ENCODE peak calls at places on chromosomes 13 and 19, in eight cellular contexts. One of them, this sample, is unnamed.

GRCh38 chr13:75402787-75403186 is 79.2 kb downstream of the TBC1D4 start:
- DNase-seq in stimulated activated CD8-positive, alpha-beta memory T cell treated with anti-CD3 and anti-CD28 coated beads, Interleukin-15, amount 100 ng/mL, for 4 hours: no peak
- DNase-seq in HS-5: no peak
- DNase-seq in cardiac fibroblast: no peak
- DNase-seq in stomach: no peak
- DNase-seq in cardiac muscle cell: no peak
- DNase-seq in BJ: no peak
- DNase-seq in astrocyte of the spinal cord: no peak
- DNase-seq in this sample: no peak

GRCh38 chr13:30827578-30827925 is 78.5 kb upstream of the MEDAG start:
- DNase-seq in stimulated activated CD8-positive, alpha-beta memory T cell treated with anti-CD3 and anti-CD28 coated beads, Interleukin-15, amount 100 ng/mL, for 4 hours: no peak
- DNase-seq in BJ: no peak
- DNase-seq in astrocyte of the spinal cord: no peak
- DNase-seq in cardiac fibroblast: no peak
- DNase-seq in cardiac muscle cell: no peak
- DNase-seq in HS-5: no peak
- DNase-seq in stomach: no peak
- DNase-seq in this sample: no peak

GRCh38 chr13:113935523-113935922 is 38.4 kb downstream of the C13orf46 start:
- DNase-seq in BJ: no peak
- DNase-seq in stomach: no peak
- DNase-seq in cardiac fibroblast: no peak
- DNase-seq in astrocyte of the spinal cord: no peak
- DNase-seq in cardiac muscle cell: no peak
- DNase-seq in stimulated activated CD8-positive, alpha-beta memory T cell treated with anti-CD3 and anti-CD28 coated beads, Interleukin-15, amount 100 ng/mL, for 4 hours: no peak
- DNase-seq in HS-5: no peak
- DNase-seq in this sample: no peak

GRCh38 chr13:21567714-21568113 is 36.3 kb downstream of the MICU2 start:
- DNase-seq in HS-5: no peak
- DNase-seq in BJ: no peak
- DNase-seq in astrocyte of the spinal cord: no peak
- DNase-seq in stimulated activated CD8-positive, alpha-beta memory T cell treated with anti-CD3 and anti-CD28 coated beads, Interleukin-15, amount 100 ng/mL, for 4 hours: no peak
- DNase-seq in cardiac muscle cell: peak
- DNase-seq in cardiac fibroblast: peak
- DNase-seq in stomach: no peak
- DNase-seq in this sample: no peak

GRCh38 chr19:49147923-49148682 is 7.1 kb downstream of the HRC start:
- DNase-seq in BJ: no peak
- DNase-seq in stomach: no peak
- DNase-seq in cardiac muscle cell: no peak
- DNase-seq in stimulated activated CD8-positive, alpha-beta memory T cell treated with anti-CD3 and anti-CD28 coated beads, Interleukin-15, amount 100 ng/mL, for 4 hours: no peak
- DNase-seq in cardiac fibroblast: no peak
- DNase-seq in astrocyte of the spinal cord: no peak
- DNase-seq in HS-5: no peak
- DNase-seq in this sample: no peak

GRCh38 chr19:55669418-55670279 is 5.4 kb upstream of the EPN1 start:
- DNase-seq in stomach: no peak
- DNase-seq in HS-5: no peak
- DNase-seq in astrocyte of the spinal cord: no peak
- DNase-seq in cardiac fibroblast: no peak
- DNase-seq in cardiac muscle cell: no peak
- DNase-seq in BJ: no peak
- DNase-seq in stimulated activated CD8-positive, alpha-beta memory T cell treated with anti-CD3 and anti-CD28 coated beads, Interleukin-15, amount 100 ng/mL, for 4 hours: no peak
- DNase-seq in this sample: no peak

GRCh38 chr13:41707192-41707858 is 250.0 kb downstream of the RGCC start:
- DNase-seq in stomach: no peak
- DNase-seq in cardiac fibroblast: no peak
- DNase-seq in cardiac muscle cell: peak
- DNase-seq in astrocyte of the spinal cord: no peak
- DNase-seq in HS-5: no peak
- DNase-seq in stimulated activated CD8-positive, alpha-beta memory T cell treated with anti-CD3 and anti-CD28 coated beads, Interleukin-15, amount 100 ng/mL, for 4 hours: no peak
- DNase-seq in BJ: no peak
- DNase-seq in this sample: no peak

GRCh38 chr19:30253581-30253996 is 118.6 kb upstream of the ZNF536 start:
- DNase-seq in BJ: peak
- DNase-seq in HS-5: peak
- DNase-seq in stimulated activated CD8-positive, alpha-beta memory T cell treated with anti-CD3 and anti-CD28 coated beads, Interleukin-15, amount 100 ng/mL, for 4 hours: no peak
- DNase-seq in astrocyte of the spinal cord: no peak
- DNase-seq in cardiac muscle cell: no peak
- DNase-seq in cardiac fibroblast: no peak
- DNase-seq in stomach: no peak
- DNase-seq in this sample: no peak

GRCh38 chr13:114281351-114282142 is at the start of gene UPF3A:
- DNase-seq in cardiac fibroblast: peak
- DNase-seq in BJ: peak
- DNase-seq in stimulated activated CD8-positive, alpha-beta memory T cell treated with anti-CD3 and anti-CD28 coated beads, Interleukin-15, amount 100 ng/mL, for 4 hours: peak
- DNase-seq in astrocyte of the spinal cord: peak
- DNase-seq in HS-5: peak
- DNase-seq in cardiac muscle cell: peak
- DNase-seq in stomach: peak
- DNase-seq in this sample: peak

GRCh38 chr19:4547303-4548237 is 7.7 kb upstream of the LRG1 start:
- DNase-seq in cardiac muscle cell: peak
- DNase-seq in stimulated activated CD8-positive, alpha-beta memory T cell treated with anti-CD3 and anti-CD28 coated beads, Interleukin-15, amount 100 ng/mL, for 4 hours: no peak
- DNase-seq in astrocyte of the spinal cord: no peak
- DNase-seq in HS-5: no peak
- DNase-seq in stomach: peak
- DNase-seq in cardiac fibroblast: peak
- DNase-seq in BJ: no peak
- DNase-seq in this sample: no peak

GRCh38 chr13:23289917-23290357 is 109.2 kb downstream of the SGCG start:
- DNase-seq in cardiac muscle cell: peak
- DNase-seq in stomach: no peak
- DNase-seq in cardiac fibroblast: peak
- DNase-seq in astrocyte of the spinal cord: peak
- DNase-seq in BJ: no peak
- DNase-seq in HS-5: no peak
- DNase-seq in stimulated activated CD8-positive, alpha-beta memory T cell treated with anti-CD3 and anti-CD28 coated beads, Interleukin-15, amount 100 ng/mL, for 4 hours: no peak
- DNase-seq in this sample: no peak

GRCh38 chr13:32126756-32127155 is 95.2 kb downstream of the FRY start:
- DNase-seq in cardiac muscle cell: no peak
- DNase-seq in astrocyte of the spinal cord: no peak
- DNase-seq in stomach: no peak
- DNase-seq in HS-5: no peak
- DNase-seq in stimulated activated CD8-positive, alpha-beta memory T cell treated with anti-CD3 and anti-CD28 coated beads, Interleukin-15, amount 100 ng/mL, for 4 hours: no peak
- DNase-seq in cardiac fibroblast: peak
- DNase-seq in BJ: no peak
- DNase-seq in this sample: no peak

GRCh38 chr19:6760606-6761005 is 6.6 kb downstream of the SH2D3A start:
- DNase-seq in BJ: no peak
- DNase-seq in stimulated activated CD8-positive, alpha-beta memory T cell treated with anti-CD3 and anti-CD28 coated beads, Interleukin-15, amount 100 ng/mL, for 4 hours: no peak
- DNase-seq in cardiac fibroblast: no peak
- DNase-seq in astrocyte of the spinal cord: no peak
- DNase-seq in HS-5: no peak
- DNase-seq in cardiac muscle cell: no peak
- DNase-seq in stomach: no peak
- DNase-seq in this sample: no peak

GRCh38 chr13:95535243-95535642 is 17.3 kb upstream of the CLDN10 start:
- DNase-seq in stomach: no peak
- DNase-seq in stimulated activated CD8-positive, alpha-beta memory T cell treated with anti-CD3 and anti-CD28 coated beads, Interleukin-15, amount 100 ng/mL, for 4 hours: no peak
- DNase-seq in astrocyte of the spinal cord: peak
- DNase-seq in cardiac muscle cell: no peak
- DNase-seq in HS-5: no peak
- DNase-seq in BJ: no peak
- DNase-seq in cardiac fibroblast: peak
- DNase-seq in this sample: no peak

GRCh38 chr19:17389957-17390664 is 3.9 kb downstream of the CCDC194 start:
- DNase-seq in stomach: no peak
- DNase-seq in cardiac muscle cell: no peak
- DNase-seq in HS-5: no peak
- DNase-seq in stimulated activated CD8-positive, alpha-beta memory T cell treated with anti-CD3 and anti-CD28 coated beads, Interleukin-15, amount 100 ng/mL, for 4 hours: no peak
- DNase-seq in BJ: no peak
- DNase-seq in cardiac fibroblast: no peak
- DNase-seq in astrocyte of the spinal cord: no peak
- DNase-seq in this sample: no peak